ENCODE peak calls at places on chromosomes 6 and 20, in eight cellular contexts. F is KG1, P is foreskin keratinocyte, X is astrocyte of the spinal cord, A is activated T-cell treated with anti-CD3 and anti-CD28 coated beads for 48 hours, V is head of caudate nucleus, T is NCI-H2029, Q is iPS-NIHi11. Y is an unnamed sample.
A peak's percentile ranks its signal among the peaks of the same experiment; 100 is the strongest.

GRCh38 chr20:17798601-17799000 is 98.8 kb downstream of the BANF2 start:
- DNase-seq in F (no peak), P (no peak), V (no peak), X (no peak), Q (no peak), T (no peak), A (no peak), Y (no peak)

GRCh38 chr20:38728911-38729642 is 4.8 kb downstream of the SLC32A1 start:
- DNase-seq in X (no peak), T (peak; percentile 55), P (no peak), F (no peak), V (no peak), Q (peak; percentile 64), A (no peak), Y (no peak)

GRCh38 chr6:91130126-91130525 is 543.3 kb upstream of the MAP3K7 start:
- DNase-seq in F (no peak), P (no peak), V (no peak), T (no peak), A (no peak), X (no peak), Q (no peak), Y (no peak)

GRCh38 chr6:140779991-140780596 is 1352.6 kb upstream of the GJE1 start:
- DNase-seq in X (no peak), V (no peak), Q (no peak), P (peak; percentile 64), T (no peak), A (no peak), F (no peak), Y (no peak)

GRCh38 chr6:83006270-83006905 is 59.3 kb downstream of the UBE3D start:
- DNase-seq in V (no peak), Q (no peak), P (no peak), X (no peak), A (no peak), T (no peak), F (no peak), Y (no peak)

GRCh38 chr6:24584390-24584735 is 61.6 kb downstream of the KIAA0319 start:
- DNase-seq in V (no peak), A (no peak), T (peak; percentile 63), X (no peak), P (no peak), Q (no peak), F (no peak), Y (peak; percentile 43)

GRCh38 chr6:121881974-121882667 is 446.7 kb downstream of the GJA1 start:
- DNase-seq in Q (no peak), X (peak; percentile 88), P (no peak), F (no peak), V (no peak), T (no peak), A (no peak), Y (no peak)

GRCh38 chr6:125095501-125096301 is 57.9 kb upstream of the TPD52L1 start:
- DNase-seq in T (no peak), V (no peak), X (peak; percentile 65), A (no peak), F (no peak), P (peak; percentile 70), Q (no peak), Y (no peak)

GRCh38 chr6:215335-216034 is 76.8 kb upstream of the DUSP22 start:
- DNase-seq in Q (no peak), P (peak; percentile 71), A (peak; percentile 67), T (peak; percentile 50), X (peak; percentile 19), V (no peak), F (no peak), Y (no peak)

GRCh38 chr6:80550271-80550670 is 443.8 kb downstream of the BCKDHB start:
- DNase-seq in A (no peak), T (no peak), X (no peak), F (no peak), V (no peak), P (no peak), Q (no peak), Y (no peak)

GRCh38 chr6:32182617-32183016 is 1.4 kb downstream of the AGER start:
- DNase-seq in Q (no peak), T (no peak), A (no peak), P (no peak), F (no peak), V (no peak), X (no peak), Y (no peak)

GRCh38 chr20:51937780-51938179 is 135.5 kb upstream of the SALL4 start:
- DNase-seq in Q (no peak), A (no peak), X (no peak), T (no peak), F (no peak), V (no peak), P (no peak), Y (no peak)

GRCh38 chr6:156776841-156777576 is at the start of gene ARID1B:
- DNase-seq in P (peak; percentile 69), X (peak; percentile 89), V (peak; percentile 78), Q (peak; percentile 76), A (peak; percentile 69), F (peak; percentile 59), T (peak; percentile 75), Y (peak; percentile 77)

GRCh38 chr6:16352258-16352635 is 113.9 kb downstream of the GMPR start:
- DNase-seq in Q (no peak), F (no peak), T (no peak), V (no peak), P (no peak), A (no peak), X (peak; percentile 70), Y (no peak)

GRCh38 chr6:118905084-118905483 is 11.1 kb downstream of the ASF1A start:
- DNase-seq in A (no peak), Q (no peak), T (no peak), V (no peak), F (no peak), P (no peak), X (no peak), Y (no peak)

GRCh38 chr6:113696960-113697359 is 160.2 kb upstream of the MARCKS start:
- DNase-seq in V (no peak), F (no peak), P (peak; percentile 31), T (no peak), X (no peak), A (no peak), Q (no peak), Y (no peak)

GRCh38 chr6:42137192-42137753 is 5.1 kb downstream of the C6orf132 start:
- DNase-seq in F (no peak), P (no peak), A (no peak), V (no peak), T (no peak), X (no peak), Q (no peak), Y (no peak)

GRCh38 chr6:75802366-75802765 is 53.3 kb downstream of the MYO6 start:
- DNase-seq in V (no peak), Q (no peak), F (no peak), P (no peak), X (peak; percentile 12), A (no peak), T (no peak), Y (no peak)

GRCh38 chr6:148307400-148307799 is 35.2 kb upstream of the SASH1 start:
- DNase-seq in X (no peak), A (no peak), F (no peak), V (no peak), Q (no peak), P (peak; percentile 84), T (no peak), Y (no peak)

GRCh38 chr6:170086639-170087420 is 204.0 kb downstream of the DLL1 start:
- DNase-seq in F (no peak), Q (no peak), A (no peak), T (no peak), P (no peak), X (no peak), V (no peak), Y (no peak)

Y was measured in HEK293T.